ENCODE peak calls at places on chromosomes 2 and 18, in nine cellular contexts. B is neural progenitor cell, O is fibroblast of lung, V is NT2/D1, L is GM23248, J is IMR-90, A is colonic mucosa, K is adipocyte, H is Karpas-422. D is an unnamed sample.

GRCh38 chr2:241129086-241129871 is 20.0 kb downstream of the PASK start:
- DNase-seq in B (no peak), O (peak; percentile 51), V (no peak), L (no peak), J (no peak), A (no peak), K (peak; percentile 16), H (no peak), D (no peak)

GRCh38 chr2:218032336-218033171 is 29.8 kb upstream of the TNS1 start:
- DNase-seq in B (peak; percentile 1), O (no peak), V (no peak), L (no peak), J (no peak), A (peak; percentile 15), K (no peak), H (no peak), D (peak; percentile 79)

GRCh38 chr2:109000654-109001600 is 11.9 kb upstream of the EDAR start:
- DNase-seq in B (no peak), O (no peak), V (no peak), L (no peak), J (no peak), A (no peak), K (no peak), H (no peak), D (no peak)

GRCh38 chr2:237488295-237488694 is 1.2 kb downstream of the MLPH start:
- DNase-seq in B (no peak), O (no peak), V (no peak), L (no peak), J (no peak), A (no peak), K (no peak), H (no peak), D (no peak)

GRCh38 chr18:70420151-70420898 is 131.5 kb downstream of the SOCS6 start:
- DNase-seq in B (no peak), O (peak; percentile 93), V (no peak), L (peak; percentile 84), J (peak; percentile 71), A (no peak), K (peak; percentile 44), H (no peak), D (no peak)

GRCh38 chr2:64143154-64144056 is 815 bp downstream of the PELI1 start:
- DNase-seq in B (peak; percentile 89), O (peak; percentile 48), V (peak; percentile 25), L (peak; percentile 70), J (peak; percentile 34), A (no peak), K (peak; percentile 72), H (peak; percentile 90), D (peak; percentile 74)

GRCh38 chr2:138581909-138582308 is 80.3 kb downstream of the SPOPL start:
- DNase-seq in B (no peak), O (no peak), V (no peak), L (no peak), J (no peak), A (no peak), K (no peak), H (no peak), D (no peak)

GRCh38 chr18:14970027-14970426 is 222.1 kb downstream of the ANKRD30B start:
- DNase-seq in B (no peak), O (peak; percentile 33), V (no peak), L (peak; percentile 61), J (no peak), A (no peak), K (peak; percentile 0), H (no peak), D (no peak)

DNA sequence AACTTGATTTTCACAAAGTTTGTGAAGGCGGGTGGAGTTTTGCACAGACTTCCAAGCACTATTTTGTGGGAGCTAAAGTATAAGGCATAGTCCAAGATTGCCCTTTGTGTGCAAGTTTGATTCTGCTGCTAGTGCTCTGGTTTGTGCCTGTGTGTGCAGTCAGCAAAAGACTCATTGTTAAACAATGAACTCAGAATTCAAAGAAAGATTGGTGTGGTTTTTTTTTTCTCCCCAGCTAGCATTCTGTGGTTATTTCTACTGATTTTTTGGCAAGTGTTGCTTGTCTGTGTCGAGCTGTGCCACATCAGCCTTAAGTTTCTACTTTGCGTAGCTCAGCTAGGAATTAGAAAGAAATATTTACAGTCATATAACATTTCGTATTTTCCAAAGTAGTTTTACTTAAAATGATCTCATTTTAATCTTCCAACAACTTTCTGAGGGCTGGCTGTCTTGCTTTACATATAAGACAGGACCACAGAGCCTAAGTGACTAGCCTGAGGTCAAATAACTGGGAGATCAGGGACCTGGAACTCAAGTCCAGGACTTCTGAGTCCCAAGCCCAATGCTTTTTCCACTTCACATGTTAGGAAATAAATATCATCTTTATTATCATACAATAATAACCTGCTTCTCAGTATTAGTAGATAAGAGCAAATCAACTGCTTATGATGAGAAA is 69.8 kb downstream of the BABAM2 start:
- DNase-seq in B (no peak), O (peak; percentile 92), V (no peak), L (peak; percentile 95), J (peak; percentile 93), A (no peak), K (peak; percentile 86), H (no peak), D (no peak)
- H3K4me1 ChIP-seq in B (peaks cover 25% of the 10 kb centered on the region), O (peaks cover 44% of the 10 kb centered on the region), V (no peaks in the 10 kb centered on the region), L (peaks cover 59% of the 10 kb centered on the region), J (peaks cover 16% of the 10 kb centered on the region), A (no peaks in the 10 kb centered on the region), K (peaks cover 59% of the 10 kb centered on the region), H (no peaks in the 10 kb centered on the region), D (peaks cover 43% of the 10 kb centered on the region)

GRCh38 chr18:8893221-8893620 is 187.9 kb downstream of the MTCL1 start:
- DNase-seq in B (no peak), O (no peak), V (no peak), L (no peak), J (no peak), A (no peak), K (no peak), H (no peak), D (no peak)

GRCh38 chr18:8894823-8895222 is 189.5 kb downstream of the MTCL1 start:
- DNase-seq in B (no peak), O (no peak), V (no peak), L (no peak), J (no peak), A (no peak), K (no peak), H (no peak), D (no peak)

GRCh38 chr18:8889479-8889878 is 184.1 kb downstream of the MTCL1 start:
- DNase-seq in B (no peak), O (peak; percentile 9), V (no peak), L (peak; percentile 27), J (peak; percentile 51), A (no peak), K (peak; percentile 51), H (no peak), D (no peak)

GRCh38 chr18:8893628-8894231 is 188.4 kb downstream of the MTCL1 start:
- DNase-seq in B (no peak), O (no peak), V (no peak), L (no peak), J (no peak), A (no peak), K (no peak), H (no peak), D (no peak)

DNA sequence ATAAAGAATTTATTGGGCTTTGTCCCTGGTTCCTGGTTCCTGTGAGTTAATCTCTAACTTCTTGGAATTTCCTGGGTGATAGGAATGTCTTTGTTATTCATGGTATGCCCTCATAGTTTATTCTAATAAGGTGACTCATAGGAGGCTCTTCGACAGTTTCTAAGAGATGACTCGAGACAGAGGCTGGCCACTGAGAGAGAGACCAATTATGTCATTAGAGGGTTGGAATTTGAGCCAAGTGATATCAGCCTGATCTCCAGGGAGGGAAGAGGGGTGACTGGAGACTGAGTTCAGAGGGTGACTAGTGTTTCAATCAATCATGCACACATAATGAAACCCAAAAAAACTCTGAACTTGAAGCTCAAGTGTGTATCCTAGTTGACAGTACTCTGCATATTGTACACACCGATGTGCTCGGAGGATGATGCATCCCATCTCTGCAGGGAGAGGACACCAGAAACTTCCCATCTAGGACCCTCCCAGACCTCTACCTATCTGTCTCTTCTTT is 185.7 kb downstream of the MTCL1 start:
- DNase-seq in B (peak; percentile 58), O (peak; percentile 85), V (peak; percentile 81), L (peak; percentile 97), J (peak; percentile 97), A (no peak), K (peak; percentile 84), H (no peak), D (no peak)
- H3K9ac ChIP-seq in B (no peak overlapping the region), O (no peak overlapping the region), V (no peak overlapping the region), L (no peak overlapping the region), J (no peak overlapping the region), A (no peak overlapping the region), K (no peak overlapping the region), H (no peak overlapping the region), D (peak overlapping the region; percentile 39)

GRCh38 chr2:37614061-37614802 is 57.2 kb downstream of the CDC42EP3 start:
- DNase-seq in B (no peak), O (peak; percentile 79), V (no peak), L (peak; percentile 98), J (peak; percentile 95), A (no peak), K (peak; percentile 80), H (no peak), D (no peak)
- H3K4me1 ChIP-seq in B (no peaks in the 10 kb centered on the region), O (peaks cover 9% of the 10 kb centered on the region), V (no peaks in the 10 kb centered on the region), L (peaks cover 41% of the 10 kb centered on the region), J (peaks cover 5% of the 10 kb centered on the region), A (peaks cover 3% of the 10 kb centered on the region), K (peaks cover 44% of the 10 kb centered on the region), H (peaks cover 3% of the 10 kb centered on the region), D (peaks cover 22% of the 10 kb centered on the region)

GRCh38 chr2:151407281-151407680 is 2.4 kb upstream of the RIF1 start:
- DNase-seq in B (no peak), O (no peak), V (no peak), L (no peak), J (no peak), A (no peak), K (no peak), H (no peak), D (no peak)

GRCh38 chr2:151405376-151405775 is 4.3 kb upstream of the RIF1 start:
- DNase-seq in B (no peak), O (no peak), V (no peak), L (no peak), J (no peak), A (no peak), K (no peak), H (no peak), D (no peak)

GRCh38 chr2:151410485-151410833 is 757 bp downstream of the RIF1 start:
- DNase-seq in B (peak; percentile 57), O (no peak), V (peak; percentile 22), L (peak; percentile 57), J (peak; percentile 5), A (peak; percentile 60), K (peak; percentile 47), H (peak; percentile 75), D (peak; percentile 54)

GRCh38 chr2:151409601-151410484 is at the start of gene RIF1:
- DNase-seq in B (peak; percentile 95), O (peak; percentile 92), V (peak; percentile 95), L (peak; percentile 98), J (peak; percentile 93), A (peak; percentile 91), K (peak; percentile 96), H (peak; percentile 93), D (peak; percentile 93)

DNA sequence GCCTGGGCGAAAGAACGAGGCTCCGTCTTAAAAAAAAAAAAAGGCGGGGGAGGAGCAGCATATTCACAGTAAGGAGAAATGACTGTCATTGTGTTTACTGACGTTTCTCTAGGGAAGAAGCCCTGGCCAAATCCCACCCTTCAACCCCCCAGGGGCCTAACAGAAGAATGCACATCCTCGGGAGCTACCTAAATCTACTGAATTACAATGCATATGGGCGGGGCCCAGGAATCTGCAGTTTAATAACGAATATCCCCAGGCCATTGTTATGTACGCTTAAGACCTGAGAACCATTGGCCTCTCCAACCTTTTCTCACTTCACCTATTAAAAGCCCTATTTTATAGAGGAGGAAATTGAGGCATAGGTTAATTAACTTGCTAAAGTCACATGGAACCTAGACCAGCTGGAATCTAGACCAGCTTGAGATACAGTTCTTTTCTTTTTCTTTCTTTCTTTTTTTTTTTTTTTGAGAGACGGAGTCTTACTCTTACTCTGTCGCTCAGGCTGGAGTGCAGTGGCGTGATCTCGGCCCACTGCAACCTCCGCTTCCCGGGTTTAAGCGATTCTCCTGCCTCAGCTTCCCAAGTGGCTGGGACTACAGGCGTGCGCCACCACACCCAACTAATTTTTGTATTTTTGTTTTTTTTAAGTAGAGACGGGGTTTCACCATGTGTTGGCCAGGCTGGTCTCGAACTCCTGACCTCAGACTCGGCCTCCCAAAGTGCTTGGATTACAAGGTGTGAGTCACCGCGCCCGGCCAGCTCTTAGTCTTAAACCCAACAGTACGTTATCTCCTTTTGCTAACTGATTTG is 708 bp upstream of the RIF1 start:
- DNase-seq in B (no peak), O (no peak), V (peak; percentile 93), L (no peak), J (no peak), A (no peak), K (no peak), H (no peak), D (no peak)
- H3K9ac ChIP-seq in B (no peak overlapping the region), O (no peak overlapping the region), V (peak overlapping the region; percentile 15), L (peak overlapping the region; percentile 93), J (no peak overlapping the region), A (no peak overlapping the region), K (peak overlapping the region; percentile 90), H (peak overlapping the region; percentile 83), D (peak overlapping the region; percentile 97)